ENCODE peak calls at places on chromosome 7, in five cellular contexts. One of them, this sample, is unnamed. For H3K27me3 and H3K9me3, the result is how much of the 10 kb centered on the place peaks cover.

GRCh38 chr7:18754766-18755165 is 259.2 kb downstream of the HDAC9 start:
- DNase-seq in ascending aorta: no peak
- DNase-seq in MG63: no peak
- DNase-seq in heart left ventricle: no peak
- DNase-seq in naive thymus-derived CD4-positive, alpha-beta T cell: no peak
- DNase-seq in this sample: no peak

GRCh38 chr7:140607441-140607989 is 33.1 kb downstream of the DENND2A start:
- DNase-seq in ascending aorta: peak
- DNase-seq in MG63: peak
- DNase-seq in heart left ventricle: peak
- DNase-seq in naive thymus-derived CD4-positive, alpha-beta T cell: no peak
- DNase-seq in this sample: no peak

GRCh38 chr7:42739591-42739990 is 172.3 kb downstream of the C7orf25 start:
- DNase-seq in MG63: no peak
- DNase-seq in ascending aorta: no peak
- DNase-seq in heart left ventricle: peak
- DNase-seq in naive thymus-derived CD4-positive, alpha-beta T cell: no peak
- DNase-seq in this sample: no peak

GRCh38 chr7:29113384-29114102 is 32.8 kb downstream of the CPVL start:
- DNase-seq in naive thymus-derived CD4-positive, alpha-beta T cell: no peak
- DNase-seq in heart left ventricle: no peak
- DNase-seq in MG63: peak
- DNase-seq in ascending aorta: no peak
- DNase-seq in this sample: no peak

GRCh38 chr7:149093228-149093627 is 2.7 kb upstream of the ZNF786 start:
- DNase-seq in naive thymus-derived CD4-positive, alpha-beta T cell: no peak
- DNase-seq in heart left ventricle: no peak
- DNase-seq in MG63: no peak
- DNase-seq in ascending aorta: no peak
- DNase-seq in this sample: no peak

GRCh38 chr7:40918701-40919271 is 784.0 kb downstream of the SUGCT start:
- DNase-seq in heart left ventricle: no peak
- DNase-seq in ascending aorta: no peak
- DNase-seq in MG63: peak
- DNase-seq in naive thymus-derived CD4-positive, alpha-beta T cell: no peak
- DNase-seq in this sample: no peak

GRCh38 chr7:127245582-127245981 is 7.2 kb downstream of the GRM8 start:
- DNase-seq in naive thymus-derived CD4-positive, alpha-beta T cell: no peak
- DNase-seq in ascending aorta: no peak
- DNase-seq in MG63: no peak
- DNase-seq in heart left ventricle: no peak
- DNase-seq in this sample: no peak

GRCh38 chr7:138982204-138982623 is 1.0 kb upstream of the KIAA1549 start:
- DNase-seq in ascending aorta: no peak
- DNase-seq in MG63: peak
- DNase-seq in heart left ventricle: no peak
- DNase-seq in naive thymus-derived CD4-positive, alpha-beta T cell: no peak
- DNase-seq in this sample: no peak

GRCh38 chr7:124263232-124263827 is 230.5 kb upstream of the TMEM229A start:
- DNase-seq in naive thymus-derived CD4-positive, alpha-beta T cell: no peak
- DNase-seq in heart left ventricle: no peak
- DNase-seq in MG63: peak
- DNase-seq in ascending aorta: no peak
- DNase-seq in this sample: no peak

GRCh38 chr7:19408821-19409220 is 263.6 kb upstream of the FERD3L start:
- DNase-seq in heart left ventricle: no peak
- DNase-seq in naive thymus-derived CD4-positive, alpha-beta T cell: no peak
- DNase-seq in MG63: no peak
- DNase-seq in ascending aorta: no peak
- DNase-seq in this sample: no peak

GRCh38 chr7:36746347-36746746 is 22.1 kb upstream of the AOAH start:
- DNase-seq in MG63: peak
- DNase-seq in ascending aorta: no peak
- DNase-seq in heart left ventricle: peak
- DNase-seq in naive thymus-derived CD4-positive, alpha-beta T cell: no peak
- DNase-seq in this sample: no peak

GRCh38 chr7:50856821-50857220 is 74.1 kb upstream of the GRB10 start:
- DNase-seq in naive thymus-derived CD4-positive, alpha-beta T cell: no peak
- DNase-seq in heart left ventricle: no peak
- DNase-seq in ascending aorta: no peak
- DNase-seq in MG63: no peak
- DNase-seq in this sample: no peak

GRCh38 chr7:39948375-39948774 is 1.7 kb upstream of the CDK13 start:
- DNase-seq in naive thymus-derived CD4-positive, alpha-beta T cell: no peak
- DNase-seq in ascending aorta: no peak
- DNase-seq in MG63: no peak
- DNase-seq in heart left ventricle: no peak
- DNase-seq in this sample: no peak

GRCh38 chr7:5526190-5527037 is 102.8 kb upstream of the TNRC18 start:
- DNase-seq in MG63: no peak
- DNase-seq in heart left ventricle: peak
- DNase-seq in ascending aorta: peak
- DNase-seq in naive thymus-derived CD4-positive, alpha-beta T cell: peak
- DNase-seq in this sample: no peak

GRCh38 chr7:35729061-35729783 is 34.3 kb upstream of the HERPUD2 start:
- DNase-seq in naive thymus-derived CD4-positive, alpha-beta T cell: no peak
- DNase-seq in MG63: no peak
- DNase-seq in heart left ventricle: no peak
- DNase-seq in ascending aorta: no peak
- DNase-seq in this sample: peak

GRCh38 chr7:19405546-19405945 is 260.3 kb upstream of the FERD3L start:
- DNase-seq in MG63: no peak
- DNase-seq in naive thymus-derived CD4-positive, alpha-beta T cell: no peak
- DNase-seq in ascending aorta: no peak
- DNase-seq in heart left ventricle: no peak
- DNase-seq in this sample: no peak

GRCh38 chr7:44441079-44441478 is 49.4 kb downstream of the NUDCD3 start:
- DNase-seq in ascending aorta: no peak
- DNase-seq in MG63: no peak
- DNase-seq in heart left ventricle: no peak
- DNase-seq in naive thymus-derived CD4-positive, alpha-beta T cell: no peak
- DNase-seq in this sample: no peak

GRCh38 chr7:28749673-28750072 is 208.5 kb downstream of the TRIL start:
- DNase-seq in MG63: no peak
- DNase-seq in ascending aorta: no peak
- DNase-seq in naive thymus-derived CD4-positive, alpha-beta T cell: no peak
- DNase-seq in heart left ventricle: no peak
- DNase-seq in this sample: no peak

GRCh38 chr7:86411804-86412203 is 231.9 kb upstream of the GRM3 start:
- DNase-seq in heart left ventricle: no peak
- DNase-seq in ascending aorta: no peak
- DNase-seq in naive thymus-derived CD4-positive, alpha-beta T cell: no peak
- DNase-seq in MG63: peak
- DNase-seq in this sample: no peak

GRCh38 chr7:77826300-77826699 is 27.7 kb downstream of the PHTF2 start:
- DNase-seq in MG63: no peak
- DNase-seq in naive thymus-derived CD4-positive, alpha-beta T cell: no peak
- DNase-seq in heart left ventricle: no peak
- DNase-seq in ascending aorta: no peak
- DNase-seq in this sample: no peak

GRCh38 chr7:75950111-75950681 is 35.2 kb downstream of the POR start:
- DNase-seq in ascending aorta: no peak
- DNase-seq in heart left ventricle: peak
- DNase-seq in MG63: no peak
- DNase-seq in naive thymus-derived CD4-positive, alpha-beta T cell: no peak
- DNase-seq in this sample: no peak

GRCh38 chr7:50854247-50854646 is 71.6 kb upstream of the GRB10 start:
- DNase-seq in ascending aorta: no peak
- DNase-seq in MG63: no peak
- DNase-seq in heart left ventricle: no peak
- DNase-seq in naive thymus-derived CD4-positive, alpha-beta T cell: no peak
- DNase-seq in this sample: no peak

GRCh38 chr7:110889363-110889762 is 201.6 kb upstream of the LRRN3 start:
- DNase-seq in naive thymus-derived CD4-positive, alpha-beta T cell: no peak
- DNase-seq in heart left ventricle: no peak
- DNase-seq in ascending aorta: no peak
- DNase-seq in MG63: no peak
- DNase-seq in this sample: no peak

GRCh38 chr7:106094780-106095179 is 17.3 kb downstream of the SYPL1 start:
- DNase-seq in MG63: no peak
- DNase-seq in ascending aorta: no peak
- DNase-seq in heart left ventricle: no peak
- DNase-seq in naive thymus-derived CD4-positive, alpha-beta T cell: no peak
- DNase-seq in this sample: no peak

GRCh38 chr7:130733866-130734524 is at the start of gene KLF14:
- DNase-seq in ascending aorta: no peak
- DNase-seq in heart left ventricle: peak
- DNase-seq in MG63: peak
- DNase-seq in naive thymus-derived CD4-positive, alpha-beta T cell: peak
- DNase-seq in this sample: peak

GRCh38 chr7:101126651-101127459 is at the start of gene SERPINE1:
- DNase-seq in naive thymus-derived CD4-positive, alpha-beta T cell: peak
- DNase-seq in heart left ventricle: peak
- DNase-seq in ascending aorta: peak
- DNase-seq in MG63: peak
- DNase-seq in this sample: peak

DNA sequence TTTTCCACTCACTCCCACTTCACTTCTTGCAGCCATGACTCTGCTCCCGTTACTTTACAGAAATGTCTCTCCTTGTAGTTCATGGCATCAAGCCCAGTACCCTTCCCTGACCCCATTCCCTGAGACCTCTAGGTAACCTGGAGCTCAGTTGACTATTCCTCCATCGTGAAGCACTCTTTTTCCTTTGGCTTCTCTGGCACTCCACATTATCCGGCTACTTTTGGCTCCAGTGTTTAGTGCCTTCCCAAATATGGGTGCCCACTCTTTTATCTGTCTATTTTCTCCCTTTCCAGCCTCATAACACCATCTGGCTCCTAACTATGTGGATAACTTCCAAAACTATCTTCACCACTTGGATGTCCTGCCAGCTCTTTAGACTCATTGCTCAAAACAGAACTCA is 744.7 kb upstream of the GALNT17 start:
- DNase-seq in naive thymus-derived CD4-positive, alpha-beta T cell: no peak
- DNase-seq in heart left ventricle: no peak
- DNase-seq in MG63: peak
- DNase-seq in ascending aorta: peak
- DNase-seq in this sample: no peak
- H3K4me3 ChIP-seq in naive thymus-derived CD4-positive, alpha-beta T cell: no peak
- H3K4me3 ChIP-seq in heart left ventricle: no peak
- H3K4me3 ChIP-seq in MG63: no peak
- H3K4me3 ChIP-seq in ascending aorta: no peak
- H3K4me3 ChIP-seq in this sample: no peak

GRCh38 chr7:33904680-33905388 is 505 bp upstream of the BMPER start:
- DNase-seq in MG63: peak
- DNase-seq in naive thymus-derived CD4-positive, alpha-beta T cell: no peak
- DNase-seq in heart left ventricle: peak
- DNase-seq in ascending aorta: no peak
- DNase-seq in this sample: no peak
- H3K27me3 ChIP-seq in MG63: under half
- H3K27me3 ChIP-seq in naive thymus-derived CD4-positive, alpha-beta T cell: under half
- H3K27me3 ChIP-seq in heart left ventricle: under half
- H3K27me3 ChIP-seq in ascending aorta: under half
- H3K27me3 ChIP-seq in this sample: under half

GRCh38 chr7:157966490-157966889 is 621.1 kb downstream of the PTPRN2 start:
- DNase-seq in naive thymus-derived CD4-positive, alpha-beta T cell: no peak
- DNase-seq in ascending aorta: no peak
- DNase-seq in heart left ventricle: no peak
- DNase-seq in MG63: no peak
- DNase-seq in this sample: no peak
- H3K9me3 ChIP-seq in naive thymus-derived CD4-positive, alpha-beta T cell: under half
- H3K9me3 ChIP-seq in ascending aorta: under half
- H3K9me3 ChIP-seq in heart left ventricle: under half
- H3K9me3 ChIP-seq in MG63: under half
- H3K9me3 ChIP-seq in this sample: under half

GRCh38 chr7:155382802-155383171 is 75.1 kb upstream of the EN2 start:
- DNase-seq in naive thymus-derived CD4-positive, alpha-beta T cell: no peak
- DNase-seq in MG63: no peak
- DNase-seq in ascending aorta: no peak
- DNase-seq in heart left ventricle: no peak
- DNase-seq in this sample: no peak

GRCh38 chr7:155378959-155379871 is 78.7 kb upstream of the EN2 start:
- DNase-seq in ascending aorta: no peak
- DNase-seq in heart left ventricle: no peak
- DNase-seq in MG63: no peak
- DNase-seq in naive thymus-derived CD4-positive, alpha-beta T cell: no peak
- DNase-seq in this sample: no peak

GRCh38 chr7:155380221-155380861 is 77.6 kb upstream of the EN2 start:
- DNase-seq in naive thymus-derived CD4-positive, alpha-beta T cell: peak
- DNase-seq in ascending aorta: peak
- DNase-seq in heart left ventricle: peak
- DNase-seq in MG63: peak
- DNase-seq in this sample: peak

GRCh38 chr7:155381852-155382801 is 75.8 kb upstream of the EN2 start:
- DNase-seq in MG63: no peak
- DNase-seq in naive thymus-derived CD4-positive, alpha-beta T cell: no peak
- DNase-seq in ascending aorta: no peak
- DNase-seq in heart left ventricle: no peak
- DNase-seq in this sample: no peak

GRCh38 chr7:155380986-155381851 is 76.7 kb upstream of the EN2 start:
- DNase-seq in ascending aorta: no peak
- DNase-seq in MG63: no peak
- DNase-seq in naive thymus-derived CD4-positive, alpha-beta T cell: no peak
- DNase-seq in heart left ventricle: no peak
- DNase-seq in this sample: no peak
- H3K4me3 ChIP-seq in ascending aorta: peak
- H3K4me3 ChIP-seq in MG63: no peak
- H3K4me3 ChIP-seq in naive thymus-derived CD4-positive, alpha-beta T cell: no peak
- H3K4me3 ChIP-seq in heart left ventricle: peak
- H3K4me3 ChIP-seq in this sample: no peak

DNA sequence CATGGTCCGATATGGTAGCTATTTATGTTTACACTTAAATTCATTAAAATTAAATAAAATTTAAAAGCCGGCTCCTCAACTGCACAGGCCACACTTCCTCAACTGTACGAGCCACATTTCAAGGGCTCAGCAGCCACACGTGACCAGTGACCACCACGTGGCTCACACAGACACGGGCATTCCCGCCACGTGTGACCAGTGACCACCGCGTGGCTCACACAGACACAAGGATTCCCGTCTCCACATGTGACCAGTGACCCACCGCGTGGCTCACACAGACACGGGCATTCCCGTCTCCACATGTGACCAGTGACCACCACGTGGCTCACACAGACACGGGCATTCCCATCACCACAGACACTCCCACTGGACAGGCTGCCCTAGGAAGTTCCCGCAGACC is 91.3 kb downstream of the PDGFA start:
- DNase-seq in ascending aorta: no peak
- DNase-seq in naive thymus-derived CD4-positive, alpha-beta T cell: no peak
- DNase-seq in MG63: no peak
- DNase-seq in heart left ventricle: no peak
- DNase-seq in this sample: no peak
- H3K27me3 ChIP-seq in ascending aorta: under half
- H3K27me3 ChIP-seq in naive thymus-derived CD4-positive, alpha-beta T cell: under half
- H3K27me3 ChIP-seq in MG63: under half
- H3K27me3 ChIP-seq in heart left ventricle: under half
- H3K27me3 ChIP-seq in this sample: under half